ENCODE peak calls at places on chromosomes 2 and 18, in six cellular contexts. S is right atrium auricular region, Z is tibial nerve, T is keratinocyte, L is A549, V is upper lobe of right lung. U is an unnamed sample. For H3K4me1, the result is how much of the 10 kb centered on the place peaks cover.

GRCh38 chr18:2411381-2411977 is 159.8 kb downstream of the METTL4 start:
- DNase-seq in S (no peak), Z (no peak), T (peak), L (peak), V (no peak), U (no peak)

GRCh38 chr2:197052371-197052770 is 125.9 kb upstream of the PGAP1 start:
- DNase-seq in S (no peak), Z (no peak), T (no peak), L (no peak), V (no peak), U (no peak)

GRCh38 chr2:208320686-208321085 is 54.6 kb downstream of the PIKFYVE start:
- DNase-seq in S (no peak), Z (peak), T (no peak), L (no peak), V (no peak), U (peak)

GRCh38 chr2:71101656-71102055 is 28.4 kb downstream of the MCEE start:
- DNase-seq in S (no peak), Z (no peak), T (peak), L (no peak), V (no peak), U (no peak)

GRCh38 chr2:36912692-36913091 is 53.6 kb downstream of the STRN start:
- DNase-seq in S (no peak), Z (no peak), T (no peak), L (no peak), V (no peak), U (no peak)

GRCh38 chr2:86078801-86079545 is 26.7 kb downstream of the POLR1A start:
- DNase-seq in S (peak), Z (no peak), T (no peak), L (peak), V (no peak), U (no peak)

GRCh38 chr2:219572237-219573001 is at the start of gene INHA:
- DNase-seq in S (no peak), Z (no peak), T (no peak), L (no peak), V (no peak), U (no peak)

GRCh38 chr2:222835142-222835822 is 25.6 kb upstream of the ACSL3 start:
- DNase-seq in S (no peak), Z (no peak), T (no peak), L (no peak), V (no peak), U (no peak)

GRCh38 chr18:10153924-10154635 is 240.3 kb downstream of the VAPA start:
- DNase-seq in S (no peak), Z (no peak), T (no peak), L (no peak), V (no peak), U (no peak)

GRCh38 chr2:179536185-179536584 is 271.6 kb upstream of the SESTD1 start:
- DNase-seq in S (no peak), Z (no peak), T (no peak), L (no peak), V (no peak), U (no peak)

GRCh38 chr2:191688934-191689695 is 11.2 kb downstream of the NABP1 start:
- DNase-seq in S (no peak), Z (no peak), T (no peak), L (peak), V (no peak), U (no peak)

GRCh38 chr2:152542995-152543481 is 174.2 kb downstream of the PRPF40A start:
- DNase-seq in S (no peak), Z (no peak), T (peak), L (peak), V (no peak), U (peak)

GRCh38 chr2:45483997-45484396 is 127.1 kb downstream of the SRBD1 start:
- DNase-seq in S (no peak), Z (no peak), T (no peak), L (peak), V (no peak), U (no peak)

GRCh38 chr2:154130821-154131220 is 259.1 kb downstream of the GALNT13 start:
- DNase-seq in S (no peak), Z (no peak), T (no peak), L (no peak), V (no peak), U (no peak)

GRCh38 chr18:12086249-12086648 is 7.4 kb upstream of the ANKRD62 start:
- DNase-seq in S (no peak), Z (no peak), T (no peak), L (no peak), V (peak), U (no peak)

GRCh38 chr2:10253596-10254372 is 48.9 kb upstream of the HPCAL1 start:
- DNase-seq in S (no peak), Z (no peak), T (no peak), L (no peak), V (peak), U (no peak)

GRCh38 chr2:46134531-46135229 is 162.5 kb upstream of the EPAS1 start:
- DNase-seq in S (peak), Z (no peak), T (peak), L (no peak), V (no peak), U (no peak)

GRCh38 chr18:36296591-36297418 is 708 bp upstream of the FHOD3 start:
- DNase-seq in S (no peak), Z (no peak), T (peak), L (peak), V (peak), U (peak)

GRCh38 chr2:219471476-219472371 is 27.0 kb upstream of the GMPPA start:
- DNase-seq in S (no peak), Z (no peak), T (no peak), L (no peak), V (no peak), U (no peak)

GRCh38 chr2:48433682-48434081 is 96.3 kb upstream of the STON1 start:
- DNase-seq in S (no peak), Z (no peak), T (no peak), L (no peak), V (no peak), U (no peak)

GRCh38 chr2:121266543-121267106 is 18.4 kb downstream of the TFCP2L1 start:
- DNase-seq in S (no peak), Z (no peak), T (no peak), L (no peak), V (no peak), U (no peak)

GRCh38 chr2:205571300-205571858 is 110.9 kb upstream of the NRP2 start:
- DNase-seq in S (no peak), Z (no peak), T (no peak), L (no peak), V (no peak), U (no peak)

GRCh38 chr18:4106407-4107033 is 348.6 kb downstream of the DLGAP1 start:
- DNase-seq in S (peak), Z (peak), T (no peak), L (peak), V (no peak), U (peak)

GRCh38 chr2:148351439-148352143 is 293.0 kb upstream of the EPC2 start:
- DNase-seq in S (no peak), Z (no peak), T (no peak), L (no peak), V (no peak), U (no peak)

GRCh38 chr2:162166745-162167144 is 14.7 kb upstream of the GCG start:
- DNase-seq in S (no peak), Z (no peak), T (no peak), L (no peak), V (no peak), U (no peak)

GRCh38 chr2:20992201-20992711 is 51.6 kb downstream of the APOB start:
- DNase-seq in S (no peak), Z (no peak), T (peak), L (peak), V (no peak), U (peak)

GRCh38 chr18:37457754-37458153 is 107.8 kb downstream of the CELF4 start:
- DNase-seq in S (no peak), Z (no peak), T (no peak), L (no peak), V (no peak), U (no peak)

GRCh38 chr2:160816916-160817315 is 323.3 kb upstream of the RBMS1 start:
- DNase-seq in S (no peak), Z (no peak), T (no peak), L (no peak), V (no peak), U (no peak)

DNA sequence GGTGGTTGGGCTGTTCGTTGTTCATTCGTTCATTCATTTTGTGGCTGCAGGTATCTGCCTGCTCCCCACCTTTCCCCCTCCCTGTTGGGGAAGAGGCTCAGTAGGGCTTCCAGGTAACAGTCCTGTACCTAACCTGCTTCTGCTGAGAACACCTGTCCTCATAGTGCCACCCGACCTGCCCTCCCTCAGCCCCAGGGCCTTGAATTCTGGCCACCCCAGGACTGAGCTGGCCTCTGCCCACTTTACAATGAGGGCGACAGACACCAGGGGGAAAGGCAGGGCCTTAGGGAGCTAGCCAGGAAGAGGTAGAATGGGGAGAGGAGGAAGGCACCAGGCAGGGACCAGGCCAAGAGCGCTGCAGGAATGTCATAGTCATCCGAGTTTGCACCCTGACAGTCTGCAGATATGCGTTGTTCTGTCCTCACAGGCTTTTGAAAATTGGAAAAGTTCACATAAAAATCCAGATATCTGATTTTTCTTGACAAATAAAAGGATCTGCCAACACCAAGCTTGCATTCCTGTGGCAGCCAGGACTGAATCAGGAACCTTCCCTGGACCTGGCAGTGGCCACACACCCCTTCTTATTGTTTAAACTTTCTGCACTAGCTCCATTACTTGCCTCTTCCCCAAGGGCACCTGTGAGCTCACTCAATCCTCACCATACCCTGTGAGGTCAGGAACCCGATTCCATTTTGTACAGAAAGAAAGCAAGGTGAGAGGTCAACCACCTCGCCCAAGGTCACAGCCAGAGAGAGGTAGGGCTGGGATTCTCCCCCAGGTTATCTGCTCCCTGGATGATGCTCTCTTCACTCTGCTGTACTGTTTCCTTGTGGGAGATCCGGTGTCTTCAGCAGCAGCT is 35.3 kb upstream of the MRPL33 start:
- DNase-seq in S (peak), Z (no peak), T (no peak), L (no peak), V (no peak), U (no peak)
- H3K4me3 ChIP-seq in S (no peak), Z (no peak), T (no peak), L (no peak), V (peak), U (peak)

GRCh38 chr2:69164379-69164778 is 151.4 kb downstream of the ANTXR1 start:
- DNase-seq in S (no peak), Z (no peak), T (no peak), L (no peak), V (no peak), U (no peak)
- H3K4me1 ChIP-seq in S (under half), Z (under half), T (under half), L (under half), V (under half), U (under half)

DNA sequence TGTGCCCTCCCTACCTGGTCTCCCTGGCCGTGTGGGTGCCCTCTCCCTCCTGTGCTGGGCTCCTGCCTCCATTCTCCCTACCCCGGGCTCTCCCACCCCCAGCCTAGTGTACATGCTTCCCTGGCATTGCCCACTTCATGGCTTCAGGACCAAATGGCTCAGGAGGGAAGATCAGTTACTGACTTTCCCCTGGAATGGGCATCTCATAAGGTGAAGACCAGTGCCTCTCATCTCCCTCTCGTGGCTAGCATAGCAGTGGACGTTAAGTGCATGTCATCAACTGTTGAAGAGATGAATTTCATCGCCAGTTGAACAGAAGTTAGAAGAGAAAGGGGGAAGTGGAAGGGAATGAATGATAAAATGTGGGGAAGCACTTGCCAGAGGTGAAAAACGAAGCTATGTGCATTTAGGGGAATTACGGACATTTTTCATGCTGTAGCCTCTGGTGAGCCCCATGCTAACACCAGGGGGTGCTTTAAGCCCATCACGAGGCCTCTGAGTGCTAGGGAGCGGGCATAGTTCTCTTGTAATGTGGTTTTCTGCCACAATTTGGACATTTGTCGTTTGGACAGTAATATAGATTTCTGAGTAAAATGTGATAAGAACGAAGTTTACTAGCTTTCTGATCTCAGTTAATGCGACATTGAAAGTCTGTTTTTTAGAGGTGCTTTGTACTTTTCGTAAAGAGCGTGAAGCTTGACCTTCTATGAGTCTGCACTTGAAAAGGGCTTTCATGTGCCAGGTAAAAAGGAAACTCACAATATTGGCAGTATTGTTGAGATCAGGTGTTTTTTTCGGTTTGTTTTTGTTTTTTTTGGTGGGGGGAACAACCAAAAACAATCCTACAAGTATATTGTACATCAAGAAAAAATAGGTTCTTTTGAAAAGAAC is 50.4 kb downstream of the TRAF3IP1 start:
- DNase-seq in S (peak), Z (no peak), T (no peak), L (peak), V (peak), U (peak)
- TF ChIP-seq CTCF in S (peak), Z (peak), T (peak), L (peak), V (peak), U (peak)

DNA sequence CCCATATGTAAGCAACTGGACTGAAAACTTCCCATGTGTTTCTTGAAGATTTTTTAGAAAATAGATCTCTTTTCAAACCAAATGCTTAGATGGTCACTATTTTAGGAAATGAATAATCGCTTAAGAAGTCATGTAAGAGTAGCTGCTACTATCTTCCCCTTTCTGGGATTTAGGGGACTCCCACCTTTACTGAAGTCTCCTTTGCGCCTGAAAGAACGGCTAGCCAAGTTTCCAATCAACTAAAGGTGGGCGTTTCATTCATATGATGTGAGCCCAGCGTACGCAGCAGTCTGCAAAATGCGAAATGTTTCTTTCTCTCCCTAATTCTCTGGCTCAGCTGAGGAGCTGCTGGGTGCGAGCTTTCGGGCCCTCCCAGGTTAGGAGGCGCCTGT is 1.1 kb downstream of the DIPK1C start:
- DNase-seq in S (no peak), Z (no peak), T (no peak), L (no peak), V (no peak), U (no peak)
- H3K4me3 ChIP-seq in S (peak), Z (peak), T (no peak), L (no peak), V (no peak), U (peak)

U was measured in ascending aorta.